ENCODE peak calls at places on chromosomes 3 and 15, in six cellular contexts. One of them, this sample, is unnamed.
A peak's percentile ranks its signal among the peaks of the same experiment; 100 is the strongest.

GRCh38 chr15:59268199-59268979 is 61.7 kb downstream of the LDHAL6B start:
- DNase-seq in K562: no peak
- DNase-seq in OCI-LY7: no peak
- DNase-seq in heart left ventricle: no peak
- DNase-seq in thoracic aorta: no peak
- DNase-seq in A673: no peak
- DNase-seq in this sample: no peak

GRCh38 chr15:91243806-91244205 is 143.7 kb downstream of the SV2B start:
- DNase-seq in thoracic aorta: no peak
- DNase-seq in K562: no peak
- DNase-seq in OCI-LY7: no peak
- DNase-seq in A673: no peak
- DNase-seq in heart left ventricle: no peak
- DNase-seq in this sample: no peak

GRCh38 chr15:42084465-42085235 is 9.7 kb downstream of the PLA2G4D start:
- DNase-seq in OCI-LY7: peak; percentile 54
- DNase-seq in K562: peak; percentile 81
- DNase-seq in A673: peak; percentile 45
- DNase-seq in thoracic aorta: no peak
- DNase-seq in heart left ventricle: peak; percentile 57
- DNase-seq in this sample: no peak

GRCh38 chr3:9808345-9809037 is 1.6 kb upstream of the TTLL3 start:
- DNase-seq in heart left ventricle: no peak
- DNase-seq in OCI-LY7: peak; percentile 78
- DNase-seq in A673: peak; percentile 57
- DNase-seq in K562: peak; percentile 44
- DNase-seq in thoracic aorta: no peak
- DNase-seq in this sample: no peak

GRCh38 chr15:29268706-29269484 is 727 bp downstream of the NSMCE3 start:
- DNase-seq in thoracic aorta: no peak
- DNase-seq in A673: peak; percentile 34
- DNase-seq in heart left ventricle: peak; percentile 28
- DNase-seq in K562: peak; percentile 47
- DNase-seq in OCI-LY7: peak; percentile 63
- DNase-seq in this sample: peak; percentile 21

GRCh38 chr3:193680220-193680619 is 87.2 kb downstream of the OPA1 start:
- DNase-seq in OCI-LY7: no peak
- DNase-seq in A673: no peak
- DNase-seq in heart left ventricle: no peak
- DNase-seq in thoracic aorta: no peak
- DNase-seq in K562: peak; percentile 3
- DNase-seq in this sample: no peak

GRCh38 chr3:23900744-23901143 is 16.0 kb downstream of the NKIRAS1 start:
- DNase-seq in A673: peak; percentile 66
- DNase-seq in thoracic aorta: no peak
- DNase-seq in heart left ventricle: no peak
- DNase-seq in K562: no peak
- DNase-seq in OCI-LY7: no peak
- DNase-seq in this sample: no peak

GRCh38 chr3:123618768-123619484 is 34.1 kb upstream of the HACD2 start:
- DNase-seq in heart left ventricle: peak; percentile 73
- DNase-seq in K562: peak; percentile 29
- DNase-seq in OCI-LY7: peak; percentile 7
- DNase-seq in thoracic aorta: peak; percentile 80
- DNase-seq in A673: peak; percentile 81
- DNase-seq in this sample: peak; percentile 95

GRCh38 chr3:72487946-72488735 is 360.1 kb downstream of the SHQ1 start:
- DNase-seq in heart left ventricle: no peak
- DNase-seq in K562: no peak
- DNase-seq in A673: no peak
- DNase-seq in OCI-LY7: no peak
- DNase-seq in thoracic aorta: no peak
- DNase-seq in this sample: no peak

GRCh38 chr15:98397411-98397810 is 250.9 kb upstream of the IGF1R start:
- DNase-seq in A673: no peak
- DNase-seq in OCI-LY7: no peak
- DNase-seq in heart left ventricle: no peak
- DNase-seq in thoracic aorta: no peak
- DNase-seq in K562: no peak
- DNase-seq in this sample: no peak

GRCh38 chr3:161348791-161349400 is 22.4 kb downstream of the SPTSSB start:
- DNase-seq in OCI-LY7: no peak
- DNase-seq in A673: peak; percentile 24
- DNase-seq in K562: no peak
- DNase-seq in heart left ventricle: no peak
- DNase-seq in thoracic aorta: no peak
- DNase-seq in this sample: no peak

GRCh38 chr3:168876346-168877035 is 780.8 kb upstream of the GOLIM4 start:
- DNase-seq in thoracic aorta: no peak
- DNase-seq in OCI-LY7: no peak
- DNase-seq in K562: no peak
- DNase-seq in heart left ventricle: peak; percentile 27
- DNase-seq in A673: no peak
- DNase-seq in this sample: no peak

GRCh38 chr3:113194747-113195400 is 16.5 kb upstream of the BOC start:
- DNase-seq in A673: no peak
- DNase-seq in thoracic aorta: no peak
- DNase-seq in OCI-LY7: no peak
- DNase-seq in heart left ventricle: no peak
- DNase-seq in K562: no peak
- DNase-seq in this sample: no peak
- H3K4me1 ChIP-seq in A673: peaks cover 21% of the 10 kb centered on the region
- H3K4me1 ChIP-seq in thoracic aorta: peaks cover 7% of the 10 kb centered on the region
- H3K4me1 ChIP-seq in OCI-LY7: no peaks in the 10 kb centered on the region
- H3K4me1 ChIP-seq in heart left ventricle: no peaks in the 10 kb centered on the region
- H3K4me1 ChIP-seq in K562: no peaks in the 10 kb centered on the region
- H3K4me1 ChIP-seq in this sample: peaks cover 8% of the 10 kb centered on the region

DNA sequence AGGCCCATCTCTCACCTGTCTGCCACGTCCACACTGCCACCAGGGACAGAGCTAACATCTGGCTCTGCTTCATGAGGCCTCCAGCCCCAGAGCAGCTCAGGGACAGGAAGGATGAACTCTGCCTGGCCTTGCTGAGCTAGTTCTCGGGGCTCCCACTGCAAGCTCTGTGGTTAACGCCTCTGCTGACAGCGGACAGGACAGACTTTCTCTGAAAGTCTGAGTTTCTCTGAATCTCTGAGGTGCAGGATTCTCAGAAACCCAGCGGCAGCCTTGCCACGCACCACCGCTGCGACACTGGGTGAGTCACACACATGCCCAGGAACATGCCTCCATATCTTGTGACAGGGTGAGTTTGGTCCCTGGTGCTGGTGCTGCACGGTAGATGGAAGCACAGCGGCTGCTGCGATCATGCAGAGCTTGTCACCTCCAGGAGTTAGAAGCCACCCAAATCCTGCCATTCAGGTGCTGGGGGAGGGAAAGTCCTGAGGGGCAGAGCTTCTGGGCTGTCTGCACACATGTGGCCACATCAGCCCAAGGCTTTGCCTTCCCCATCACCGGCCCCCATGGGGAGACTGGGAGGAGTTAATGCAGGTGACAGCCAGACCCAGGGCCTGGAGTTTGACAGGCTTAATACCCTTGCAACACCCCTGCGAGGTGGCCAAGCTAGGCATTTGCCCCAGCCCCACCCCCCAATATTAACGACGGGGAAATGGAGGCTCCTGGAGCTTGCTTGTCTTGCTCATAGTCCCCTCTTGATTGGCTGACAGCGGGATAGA is 267.0 kb downstream of the PLCL2 start:
- DNase-seq in K562: peak; percentile 74
- DNase-seq in A673: no peak
- DNase-seq in thoracic aorta: no peak
- DNase-seq in OCI-LY7: no peak
- DNase-seq in heart left ventricle: no peak
- DNase-seq in this sample: no peak
- H3K4me3 ChIP-seq in K562: no peak overlapping the region
- H3K4me3 ChIP-seq in A673: no peak overlapping the region
- H3K4me3 ChIP-seq in thoracic aorta: no peak overlapping the region
- H3K4me3 ChIP-seq in OCI-LY7: no peak overlapping the region
- H3K4me3 ChIP-seq in heart left ventricle: no peak overlapping the region
- H3K4me3 ChIP-seq in this sample: no peak overlapping the region

DNA sequence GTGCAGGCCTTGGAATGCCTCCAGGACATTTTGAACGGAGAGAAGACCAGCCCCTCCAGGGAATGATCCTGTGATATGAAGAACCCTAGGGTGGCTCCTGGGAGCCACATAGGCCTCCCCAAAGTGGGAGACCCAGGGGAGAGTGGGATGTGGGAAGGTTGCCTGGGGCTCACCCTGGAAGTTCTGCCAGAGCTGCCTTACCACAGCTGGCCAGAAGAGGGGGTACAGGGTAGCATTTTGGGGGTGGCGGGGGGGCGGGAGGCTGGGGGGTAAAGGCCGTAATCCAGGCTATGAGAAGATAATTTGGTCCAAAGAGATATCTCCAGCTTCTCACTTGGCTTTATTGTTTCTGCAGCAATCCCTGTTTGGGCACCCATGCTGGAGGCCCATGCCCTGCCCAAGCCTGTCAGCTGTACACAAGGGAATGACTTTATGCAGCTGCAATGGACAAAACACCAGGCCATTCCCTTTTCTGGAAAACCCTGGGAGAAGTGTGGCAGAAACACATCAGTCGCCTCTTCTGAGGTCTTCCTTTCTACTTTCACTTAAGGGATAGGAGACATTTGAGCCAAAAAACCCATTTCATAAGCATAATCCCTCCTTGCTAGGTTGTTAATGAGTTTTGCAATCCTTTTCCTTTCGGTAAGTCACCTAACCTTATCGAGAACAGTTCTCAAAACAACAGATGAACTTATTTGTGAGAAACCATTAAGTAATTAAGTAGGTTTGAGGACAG is 11.0 kb upstream of the MUSTN1 start:
- DNase-seq in A673: no peak
- DNase-seq in heart left ventricle: no peak
- DNase-seq in OCI-LY7: peak; percentile 22
- DNase-seq in K562: peak; percentile 15
- DNase-seq in thoracic aorta: no peak
- DNase-seq in this sample: peak; percentile 25
- TF ChIP-seq CTCF in A673: peak; percentile 49
- TF ChIP-seq CTCF in heart left ventricle: peak; percentile 22
- TF ChIP-seq CTCF in OCI-LY7: peak; percentile 74
- TF ChIP-seq CTCF in K562: peak; percentile 34
- TF ChIP-seq CTCF in thoracic aorta: peak; percentile 50
- TF ChIP-seq CTCF in this sample: no peak

GRCh38 chr3:163132111-163132510 is 1635.5 kb downstream of the OTOL1 start:
- DNase-seq in OCI-LY7: no peak
- DNase-seq in thoracic aorta: no peak
- DNase-seq in K562: no peak
- DNase-seq in A673: no peak
- DNase-seq in heart left ventricle: no peak
- DNase-seq in this sample: no peak
- H3K4me1 ChIP-seq in OCI-LY7: no peaks in the 10 kb centered on the region
- H3K4me1 ChIP-seq in thoracic aorta: no peaks in the 10 kb centered on the region
- H3K4me1 ChIP-seq in K562: no peaks in the 10 kb centered on the region
- H3K4me1 ChIP-seq in A673: no peaks in the 10 kb centered on the region
- H3K4me1 ChIP-seq in heart left ventricle: no peaks in the 10 kb centered on the region
- H3K4me1 ChIP-seq in this sample: no peaks in the 10 kb centered on the region

This sample was measured in tibial artery.